ENCODE peak calls at places on chromosomes 13 and 19, in eight cellular contexts. S, A, V, X, C, M, N and I are unnamed samples.

GRCh38 chr19:39737929-39738328 is at the start of gene CLC:
- DNase-seq in S (no peak), A (no peak), V (no peak), X (no peak), C (no peak), M (no peak), N (no peak), I (no peak)

GRCh38 chr13:102376314-102376713 is 25.5 kb downstream of the FGF14 start:
- DNase-seq in S (no peak), A (no peak), V (no peak), X (no peak), C (no peak), M (no peak), N (no peak), I (no peak)

GRCh38 chr13:89401209-89401810 is 1730.1 kb downstream of the SLITRK5 start:
- DNase-seq in S (peak), A (peak), V (no peak), X (peak), C (no peak), M (no peak), N (no peak), I (no peak)

GRCh38 chr19:2016041-2016807 is 710 bp upstream of the BTBD2 start:
- DNase-seq in S (peak), A (no peak), V (peak), X (peak), C (no peak), M (peak), N (peak), I (no peak)

GRCh38 chr13:87498681-87499080 is 172.5 kb upstream of the SLITRK5 start:
- DNase-seq in S (peak), A (peak), V (no peak), X (no peak), C (no peak), M (no peak), N (no peak), I (no peak)

GRCh38 chr13:19266979-19267378 is 85.4 kb upstream of the TUBA3C start:
- DNase-seq in S (no peak), A (no peak), V (no peak), X (peak), C (peak), M (no peak), N (no peak), I (no peak)

GRCh38 chr19:54335979-54336892 is 2.7 kb downstream of the LILRA4 start:
- DNase-seq in S (no peak), A (no peak), V (no peak), X (no peak), C (no peak), M (no peak), N (no peak), I (no peak)

GRCh38 chr13:91739751-91740150 is 341.3 kb downstream of the GPC5 start:
- DNase-seq in S (no peak), A (no peak), V (no peak), X (no peak), C (no peak), M (no peak), N (no peak), I (no peak)

GRCh38 chr13:80030491-80030890 is 310.4 kb downstream of the SPRY2 start:
- DNase-seq in S (peak), A (no peak), V (no peak), X (no peak), C (no peak), M (no peak), N (no peak), I (no peak)

GRCh38 chr19:51691122-51692064 is 1.7 kb upstream of the SPACA6 start:
- DNase-seq in S (peak), A (no peak), V (peak), X (no peak), C (no peak), M (no peak), N (no peak), I (no peak)

GRCh38 chr19:12137541-12137940 is 2.6 kb downstream of the ZNF20 start:
- DNase-seq in S (peak), A (no peak), V (no peak), X (peak), C (peak), M (no peak), N (no peak), I (no peak)

GRCh38 chr19:6891761-6892385 is 4.5 kb downstream of the ADGRE1 start:
- DNase-seq in S (no peak), A (no peak), V (no peak), X (peak), C (peak), M (no peak), N (no peak), I (no peak)

GRCh38 chr13:30856004-30856790 is 49.9 kb upstream of the MEDAG start:
- DNase-seq in S (no peak), A (no peak), V (peak), X (no peak), C (no peak), M (no peak), N (no peak), I (no peak)

GRCh38 chr13:46057251-46058015 is 4.9 kb upstream of the ZC3H13 start:
- DNase-seq in S (peak), A (no peak), V (no peak), X (peak), C (no peak), M (no peak), N (no peak), I (no peak)

GRCh38 chr13:33401238-33401637 is 115.7 kb upstream of the STARD13 start:
- DNase-seq in S (no peak), A (no peak), V (no peak), X (no peak), C (no peak), M (no peak), N (no peak), I (no peak)